ENCODE peak calls at places on chromosomes 5 and 9, in seven cellular contexts. One of them, this sample, is unnamed.

GRCh38 chr5:146731909-146732659 is 146.5 kb downstream of the PPP2R2B start:
- DNase-seq in WTC11: no peak
- DNase-seq in stimulated activated CD4-positive, alpha-beta T cell treated with anti-CD3 and anti-CD28 coated beads, Interleukin-12 subunit alpha, Interleukin-12 subunit beta, amount 100 ng/mL, for 4 hours: no peak
- DNase-seq in hepatocyte: peak
- DNase-seq in CD4-positive, CD25-positive, alpha-beta regulatory T cell: no peak
- DNase-seq in activated CD4-positive, alpha-beta T cell treated with anti-CD3 and anti-CD28 coated beads for 24 hours: no peak
- DNase-seq in NCI-H1092: no peak
- DNase-seq in this sample: no peak

GRCh38 chr9:122396622-122397148 is 25.9 kb downstream of the PTGS1 start:
- DNase-seq in CD4-positive, CD25-positive, alpha-beta regulatory T cell: no peak
- DNase-seq in activated CD4-positive, alpha-beta T cell treated with anti-CD3 and anti-CD28 coated beads for 24 hours: no peak
- DNase-seq in WTC11: no peak
- DNase-seq in NCI-H1092: no peak
- DNase-seq in stimulated activated CD4-positive, alpha-beta T cell treated with anti-CD3 and anti-CD28 coated beads, Interleukin-12 subunit alpha, Interleukin-12 subunit beta, amount 100 ng/mL, for 4 hours: no peak
- DNase-seq in hepatocyte: no peak
- DNase-seq in this sample: no peak

GRCh38 chr5:77776606-77777206 is 567 bp upstream of the TBCA start:
- DNase-seq in CD4-positive, CD25-positive, alpha-beta regulatory T cell: no peak
- DNase-seq in NCI-H1092: no peak
- DNase-seq in activated CD4-positive, alpha-beta T cell treated with anti-CD3 and anti-CD28 coated beads for 24 hours: no peak
- DNase-seq in hepatocyte: no peak
- DNase-seq in WTC11: no peak
- DNase-seq in stimulated activated CD4-positive, alpha-beta T cell treated with anti-CD3 and anti-CD28 coated beads, Interleukin-12 subunit alpha, Interleukin-12 subunit beta, amount 100 ng/mL, for 4 hours: no peak
- DNase-seq in this sample: no peak

GRCh38 chr5:154654484-154655375 is 100.4 kb upstream of the LARP1 start:
- DNase-seq in hepatocyte: no peak
- DNase-seq in WTC11: no peak
- DNase-seq in activated CD4-positive, alpha-beta T cell treated with anti-CD3 and anti-CD28 coated beads for 24 hours: no peak
- DNase-seq in NCI-H1092: no peak
- DNase-seq in CD4-positive, CD25-positive, alpha-beta regulatory T cell: no peak
- DNase-seq in stimulated activated CD4-positive, alpha-beta T cell treated with anti-CD3 and anti-CD28 coated beads, Interleukin-12 subunit alpha, Interleukin-12 subunit beta, amount 100 ng/mL, for 4 hours: no peak
- DNase-seq in this sample: no peak

GRCh38 chr9:366620-367019 is 152.0 kb downstream of the DOCK8 start:
- DNase-seq in NCI-H1092: no peak
- DNase-seq in stimulated activated CD4-positive, alpha-beta T cell treated with anti-CD3 and anti-CD28 coated beads, Interleukin-12 subunit alpha, Interleukin-12 subunit beta, amount 100 ng/mL, for 4 hours: no peak
- DNase-seq in hepatocyte: no peak
- DNase-seq in WTC11: no peak
- DNase-seq in CD4-positive, CD25-positive, alpha-beta regulatory T cell: no peak
- DNase-seq in activated CD4-positive, alpha-beta T cell treated with anti-CD3 and anti-CD28 coated beads for 24 hours: no peak
- DNase-seq in this sample: no peak

GRCh38 chr9:14218253-14218652 is 95.7 kb downstream of the NFIB start:
- DNase-seq in hepatocyte: no peak
- DNase-seq in activated CD4-positive, alpha-beta T cell treated with anti-CD3 and anti-CD28 coated beads for 24 hours: no peak
- DNase-seq in NCI-H1092: peak
- DNase-seq in WTC11: no peak
- DNase-seq in CD4-positive, CD25-positive, alpha-beta regulatory T cell: no peak
- DNase-seq in stimulated activated CD4-positive, alpha-beta T cell treated with anti-CD3 and anti-CD28 coated beads, Interleukin-12 subunit alpha, Interleukin-12 subunit beta, amount 100 ng/mL, for 4 hours: no peak
- DNase-seq in this sample: no peak

GRCh38 chr9:69120380-69121154 is 53.5 kb upstream of the TJP2 start:
- DNase-seq in WTC11: peak
- DNase-seq in NCI-H1092: peak
- DNase-seq in hepatocyte: peak
- DNase-seq in activated CD4-positive, alpha-beta T cell treated with anti-CD3 and anti-CD28 coated beads for 24 hours: no peak
- DNase-seq in CD4-positive, CD25-positive, alpha-beta regulatory T cell: no peak
- DNase-seq in stimulated activated CD4-positive, alpha-beta T cell treated with anti-CD3 and anti-CD28 coated beads, Interleukin-12 subunit alpha, Interleukin-12 subunit beta, amount 100 ng/mL, for 4 hours: no peak
- DNase-seq in this sample: peak

GRCh38 chr5:171840066-171840465 is 54.4 kb downstream of the SMIM23 start:
- DNase-seq in NCI-H1092: peak
- DNase-seq in CD4-positive, CD25-positive, alpha-beta regulatory T cell: no peak
- DNase-seq in WTC11: no peak
- DNase-seq in stimulated activated CD4-positive, alpha-beta T cell treated with anti-CD3 and anti-CD28 coated beads, Interleukin-12 subunit alpha, Interleukin-12 subunit beta, amount 100 ng/mL, for 4 hours: no peak
- DNase-seq in activated CD4-positive, alpha-beta T cell treated with anti-CD3 and anti-CD28 coated beads for 24 hours: no peak
- DNase-seq in hepatocyte: no peak
- DNase-seq in this sample: no peak

GRCh38 chr9:111645806-111646205 is 14.7 kb downstream of the DNAJC25 start:
- DNase-seq in NCI-H1092: no peak
- DNase-seq in stimulated activated CD4-positive, alpha-beta T cell treated with anti-CD3 and anti-CD28 coated beads, Interleukin-12 subunit alpha, Interleukin-12 subunit beta, amount 100 ng/mL, for 4 hours: no peak
- DNase-seq in hepatocyte: no peak
- DNase-seq in activated CD4-positive, alpha-beta T cell treated with anti-CD3 and anti-CD28 coated beads for 24 hours: no peak
- DNase-seq in WTC11: no peak
- DNase-seq in CD4-positive, CD25-positive, alpha-beta regulatory T cell: no peak
- DNase-seq in this sample: no peak

GRCh38 chr5:56012281-56012963 is 17.7 kb upstream of the IL6ST start:
- DNase-seq in stimulated activated CD4-positive, alpha-beta T cell treated with anti-CD3 and anti-CD28 coated beads, Interleukin-12 subunit alpha, Interleukin-12 subunit beta, amount 100 ng/mL, for 4 hours: no peak
- DNase-seq in hepatocyte: no peak
- DNase-seq in CD4-positive, CD25-positive, alpha-beta regulatory T cell: peak
- DNase-seq in WTC11: no peak
- DNase-seq in NCI-H1092: no peak
- DNase-seq in activated CD4-positive, alpha-beta T cell treated with anti-CD3 and anti-CD28 coated beads for 24 hours: no peak
- DNase-seq in this sample: no peak

GRCh38 chr5:172466062-172466461 is 11.7 kb upstream of the SH3PXD2B start:
- DNase-seq in NCI-H1092: no peak
- DNase-seq in activated CD4-positive, alpha-beta T cell treated with anti-CD3 and anti-CD28 coated beads for 24 hours: no peak
- DNase-seq in WTC11: no peak
- DNase-seq in hepatocyte: no peak
- DNase-seq in stimulated activated CD4-positive, alpha-beta T cell treated with anti-CD3 and anti-CD28 coated beads, Interleukin-12 subunit alpha, Interleukin-12 subunit beta, amount 100 ng/mL, for 4 hours: no peak
- DNase-seq in CD4-positive, CD25-positive, alpha-beta regulatory T cell: no peak
- DNase-seq in this sample: peak

GRCh38 chr5:40556811-40557210 is 122.9 kb upstream of the PTGER4 start:
- DNase-seq in NCI-H1092: no peak
- DNase-seq in hepatocyte: no peak
- DNase-seq in stimulated activated CD4-positive, alpha-beta T cell treated with anti-CD3 and anti-CD28 coated beads, Interleukin-12 subunit alpha, Interleukin-12 subunit beta, amount 100 ng/mL, for 4 hours: no peak
- DNase-seq in WTC11: no peak
- DNase-seq in activated CD4-positive, alpha-beta T cell treated with anti-CD3 and anti-CD28 coated beads for 24 hours: no peak
- DNase-seq in CD4-positive, CD25-positive, alpha-beta regulatory T cell: no peak
- DNase-seq in this sample: no peak

GRCh38 chr5:136128416-136128935 is 4.2 kb upstream of the SMAD5 start:
- DNase-seq in stimulated activated CD4-positive, alpha-beta T cell treated with anti-CD3 and anti-CD28 coated beads, Interleukin-12 subunit alpha, Interleukin-12 subunit beta, amount 100 ng/mL, for 4 hours: no peak
- DNase-seq in activated CD4-positive, alpha-beta T cell treated with anti-CD3 and anti-CD28 coated beads for 24 hours: no peak
- DNase-seq in NCI-H1092: no peak
- DNase-seq in WTC11: no peak
- DNase-seq in hepatocyte: no peak
- DNase-seq in CD4-positive, CD25-positive, alpha-beta regulatory T cell: no peak
- DNase-seq in this sample: no peak

GRCh38 chr5:141957367-141957993 is 522 bp downstream of the PCDH12 start:
- DNase-seq in hepatocyte: no peak
- DNase-seq in NCI-H1092: no peak
- DNase-seq in stimulated activated CD4-positive, alpha-beta T cell treated with anti-CD3 and anti-CD28 coated beads, Interleukin-12 subunit alpha, Interleukin-12 subunit beta, amount 100 ng/mL, for 4 hours: no peak
- DNase-seq in activated CD4-positive, alpha-beta T cell treated with anti-CD3 and anti-CD28 coated beads for 24 hours: no peak
- DNase-seq in WTC11: no peak
- DNase-seq in CD4-positive, CD25-positive, alpha-beta regulatory T cell: no peak
- DNase-seq in this sample: no peak

GRCh38 chr9:18237776-18238175 is 236.2 kb upstream of the ADAMTSL1 start:
- DNase-seq in stimulated activated CD4-positive, alpha-beta T cell treated with anti-CD3 and anti-CD28 coated beads, Interleukin-12 subunit alpha, Interleukin-12 subunit beta, amount 100 ng/mL, for 4 hours: no peak
- DNase-seq in WTC11: no peak
- DNase-seq in hepatocyte: no peak
- DNase-seq in NCI-H1092: no peak
- DNase-seq in activated CD4-positive, alpha-beta T cell treated with anti-CD3 and anti-CD28 coated beads for 24 hours: no peak
- DNase-seq in CD4-positive, CD25-positive, alpha-beta regulatory T cell: no peak
- DNase-seq in this sample: no peak

GRCh38 chr5:175829718-175830585 is 41.4 kb upstream of the CPLX2 start:
- DNase-seq in NCI-H1092: no peak
- DNase-seq in stimulated activated CD4-positive, alpha-beta T cell treated with anti-CD3 and anti-CD28 coated beads, Interleukin-12 subunit alpha, Interleukin-12 subunit beta, amount 100 ng/mL, for 4 hours: no peak
- DNase-seq in activated CD4-positive, alpha-beta T cell treated with anti-CD3 and anti-CD28 coated beads for 24 hours: no peak
- DNase-seq in hepatocyte: no peak
- DNase-seq in WTC11: no peak
- DNase-seq in CD4-positive, CD25-positive, alpha-beta regulatory T cell: no peak
- DNase-seq in this sample: no peak

GRCh38 chr5:72328172-72328571 is 8.0 kb downstream of the PTCD2 start:
- DNase-seq in hepatocyte: no peak
- DNase-seq in stimulated activated CD4-positive, alpha-beta T cell treated with anti-CD3 and anti-CD28 coated beads, Interleukin-12 subunit alpha, Interleukin-12 subunit beta, amount 100 ng/mL, for 4 hours: no peak
- DNase-seq in activated CD4-positive, alpha-beta T cell treated with anti-CD3 and anti-CD28 coated beads for 24 hours: no peak
- DNase-seq in NCI-H1092: peak
- DNase-seq in CD4-positive, CD25-positive, alpha-beta regulatory T cell: no peak
- DNase-seq in WTC11: no peak
- DNase-seq in this sample: no peak